ENCODE peak calls at places on chromosomes 7 and 10, in six cellular contexts. K is H9, C is IMR-90, I is H1, X is mesenchymal stem cell, H is mesendoderm. N is an unnamed sample.

GRCh38 chr7:76326646-76327233 is 24.3 kb downstream of the HSPB1 start:
- DNase-seq in X (peak), K (no peak), H (no peak), C (peak), I (no peak), N (no peak)

GRCh38 chr10:3935141-3935540 is 150.1 kb upstream of the KLF6 start:
- DNase-seq in I (no peak), X (no peak), H (no peak), C (peak), K (no peak), N (no peak)

GRCh38 chr7:118872568-118872967 is 648.1 kb downstream of the ANKRD7 start:
- DNase-seq in H (peak), X (peak), C (no peak), K (no peak), I (no peak), N (no peak)

GRCh38 chr10:28722065-28722803 is 44.9 kb downstream of the BAMBI start:
- DNase-seq in X (peak), I (peak), K (peak), C (peak), H (peak), N (peak)

GRCh38 chr10:96832721-96833219 is 672 bp downstream of the LCOR start:
- DNase-seq in X (peak), C (peak), I (no peak), H (no peak), K (peak), N (peak)

GRCh38 chr10:69961168-69961863 is 91.3 kb upstream of the MACROH2A2 start:
- DNase-seq in K (peak), C (no peak), I (no peak), H (peak), X (peak), N (no peak)

GRCh38 chr7:137953692-137954470 is 48.0 kb downstream of the CREB3L2 start:
- DNase-seq in C (peak), K (no peak), H (peak), I (no peak), X (peak), N (no peak)

GRCh38 chr10:103757531-103758293 is 97.7 kb downstream of the SH3PXD2A start:
- DNase-seq in C (peak), X (peak), K (peak), I (no peak), H (peak), N (no peak)

GRCh38 chr10:30215631-30216030 is 133.4 kb downstream of the MTPAP start:
- DNase-seq in I (no peak), H (peak), K (no peak), C (no peak), X (no peak), N (no peak)

GRCh38 chr7:50595538-50596102 is 30.4 kb upstream of the DDC start:
- DNase-seq in K (peak), X (peak), C (peak), I (no peak), H (peak), N (peak)

GRCh38 chr7:118080947-118081346 is 103.0 kb upstream of the LSM8 start:
- DNase-seq in I (peak), X (peak), C (peak), K (peak), H (peak), N (no peak)

GRCh38 chr7:131735151-131735550 is 178.7 kb upstream of the PODXL start:
- DNase-seq in I (no peak), K (no peak), X (no peak), C (no peak), H (no peak), N (no peak)

GRCh38 chr10:112977294-112977951 is 27.4 kb downstream of the TCF7L2 start:
- DNase-seq in H (no peak), I (no peak), K (no peak), X (no peak), C (no peak), N (no peak)

GRCh38 chr7:111274882-111275281 is 184.0 kb downstream of the LRRN3 start:
- DNase-seq in H (peak), X (peak), C (peak), K (no peak), I (no peak), N (no peak)

GRCh38 chr10:81874878-81875679 is at the start of gene NRG3:
- DNase-seq in H (peak), C (no peak), I (no peak), K (no peak), X (no peak), N (peak)

GRCh38 chr10:59099536-59099935 is 76.9 kb upstream of the PHYHIPL start:
- DNase-seq in C (no peak), X (no peak), I (no peak), H (no peak), K (no peak), N (no peak)

GRCh38 chr10:84424731-84425165 is 96.4 kb downstream of the CCSER2 start:
- DNase-seq in H (peak), X (peak), K (no peak), C (peak), I (no peak), N (no peak)

GRCh38 chr7:25619963-25620799 is 391.9 kb upstream of the NPVF start:
- DNase-seq in H (peak), C (no peak), I (no peak), X (peak), K (no peak), N (no peak)

GRCh38 chr7:32059289-32060045 is 10.7 kb downstream of the PDE1C start:
- DNase-seq in K (no peak), C (peak), X (peak), I (no peak), H (peak), N (no peak)

GRCh38 chr7:92461027-92462003 is 14.0 kb downstream of the GATAD1 start:
- DNase-seq in H (peak), I (no peak), K (peak), C (peak), X (peak), N (peak)

GRCh38 chr7:114472896-114473512 is 58.4 kb downstream of the FOXP2 start:
- DNase-seq in H (no peak), K (no peak), I (no peak), C (no peak), X (no peak), N (no peak)

DNA sequence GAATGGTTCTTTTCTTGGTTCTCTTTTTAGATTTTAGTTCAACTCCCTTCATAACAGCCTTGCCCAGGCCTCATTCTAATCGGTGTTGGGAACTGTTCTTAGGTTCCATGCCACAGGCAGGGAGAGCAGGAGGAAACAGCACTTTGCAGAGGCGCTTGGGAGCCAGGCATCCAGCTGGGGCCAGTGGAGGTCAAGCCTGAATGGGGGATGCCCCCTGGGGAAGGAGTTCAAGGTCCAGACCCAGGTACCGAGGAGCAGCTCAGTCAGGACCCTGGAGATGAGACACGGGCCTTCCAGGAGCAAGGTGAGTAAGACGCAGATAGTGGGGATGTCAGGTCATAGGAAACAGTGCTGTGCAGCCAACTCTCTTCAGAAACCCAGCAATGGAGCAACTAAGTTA is 4.5 kb downstream of the ZSCAN25 start:
- DNase-seq in I (no peak), H (no peak), X (no peak), K (no peak), C (no peak), N (no peak)
- H3K4ac ChIP-seq in I (no peak), H (no peak), X (no peak), K (no peak), C (no peak), N (no peak)

GRCh38 chr10:132162590-132163277 is 24.0 kb upstream of the DPYSL4 start:
- DNase-seq in I (no peak), K (no peak), X (no peak), C (no peak), H (no peak), N (no peak)
- H3K9ac ChIP-seq in I (no peak), K (no peak), X (no peak), C (no peak), H (no peak), N (peak)

GRCh38 chr10:42615419-42615818 is 23.0 kb downstream of the ZNF33B start:
- DNase-seq in I (no peak), K (no peak), H (no peak), X (no peak), C (no peak), N (no peak)

GRCh38 chr10:42609872-42610271 is 28.5 kb downstream of the ZNF33B start:
- DNase-seq in H (no peak), X (no peak), I (no peak), C (no peak), K (no peak), N (no peak)
- H3K4ac ChIP-seq in H (no peak), X (no peak), I (no peak), C (no peak), K (no peak), N (no peak)

DNA sequence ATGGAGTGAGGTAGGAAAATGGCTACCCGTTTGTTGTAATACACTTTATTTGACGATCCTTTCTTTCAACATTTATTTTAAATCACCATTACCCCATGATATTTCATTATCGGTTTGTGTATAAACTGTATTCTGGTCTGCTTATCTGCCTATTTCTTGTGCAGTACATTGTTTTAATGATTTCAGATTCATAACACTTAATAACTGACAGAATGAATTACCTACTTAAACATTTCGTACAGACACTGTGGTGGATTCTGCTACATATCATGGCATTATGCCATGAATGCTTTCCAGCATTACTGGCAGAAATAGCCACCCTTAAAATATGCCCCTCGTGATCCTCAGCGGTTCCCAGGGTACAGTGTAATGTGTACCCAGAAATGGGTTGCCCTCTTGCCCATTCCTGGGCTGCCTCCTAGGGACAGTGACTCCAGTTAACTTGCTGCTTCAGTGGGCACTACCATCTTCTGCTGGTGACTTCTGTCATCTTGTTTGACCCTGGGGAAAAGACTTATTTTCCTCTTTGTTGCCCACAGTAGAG is 74.5 kb downstream of the C1GALT1 start:
- DNase-seq in K (no peak), C (no peak), H (no peak), I (no peak), X (no peak), N (no peak)
- H3K9ac ChIP-seq in K (no peak), C (no peak), H (no peak), I (no peak), X (no peak), N (no peak)

GRCh38 chr10:60778214-60778977 is at the start of gene CDK1:
- DNase-seq in K (peak), X (peak), H (peak), C (peak), I (peak), N (peak)

GRCh38 chr10:60777696-60778213 is 523 bp upstream of the CDK1 start:
- DNase-seq in X (no peak), K (no peak), C (no peak), I (no peak), H (no peak), N (no peak)

GRCh38 chr10:60781678-60782077 is 3.4 kb downstream of the CDK1 start:
- DNase-seq in H (no peak), X (no peak), C (no peak), I (no peak), K (no peak), N (no peak)

GRCh38 chr10:60778978-60779668 is 845 bp downstream of the CDK1 start:
- DNase-seq in C (no peak), I (no peak), K (no peak), X (peak), H (no peak), N (no peak)
- H3K4ac ChIP-seq in C (peak), I (no peak), K (no peak), X (no peak), H (peak), N (no peak)

DNA sequence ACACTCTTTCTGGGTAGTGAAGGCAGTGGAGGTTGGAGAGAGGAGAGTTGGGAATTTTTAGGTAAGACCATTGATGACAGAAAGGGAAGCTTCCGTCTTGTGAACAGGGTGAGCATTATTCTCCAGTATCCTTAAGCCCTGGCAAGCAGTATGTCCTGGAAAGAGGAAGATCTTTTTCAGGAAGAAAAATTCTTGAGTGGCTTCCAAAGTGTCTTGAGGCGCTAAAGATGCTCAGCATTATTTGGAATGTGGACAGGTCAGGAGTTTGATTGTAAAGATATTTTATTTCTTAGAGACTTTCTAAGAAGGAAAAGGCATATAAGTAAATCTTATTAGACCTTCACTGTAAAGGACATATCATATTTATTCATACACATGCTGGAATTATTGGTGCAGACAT is 54.3 kb downstream of the ABCC2 start:
- DNase-seq in K (no peak), I (no peak), H (no peak), C (no peak), X (no peak), N (no peak)
- H3K9ac ChIP-seq in K (no peak), I (no peak), H (no peak), C (no peak), X (no peak), N (no peak)

GRCh38 chr10:6621536-6621935 is 41.5 kb upstream of the PRKCQ start:
- DNase-seq in I (no peak), X (peak), K (no peak), C (peak), H (peak), N (peak)

GRCh38 chr10:6625428-6625827 is 45.4 kb upstream of the PRKCQ start:
- DNase-seq in C (no peak), H (no peak), I (no peak), X (no peak), K (no peak), N (no peak)

GRCh38 chr10:6619663-6620062 is 39.6 kb upstream of the PRKCQ start:
- DNase-seq in C (no peak), I (no peak), H (no peak), X (no peak), K (no peak), N (no peak)

DNA sequence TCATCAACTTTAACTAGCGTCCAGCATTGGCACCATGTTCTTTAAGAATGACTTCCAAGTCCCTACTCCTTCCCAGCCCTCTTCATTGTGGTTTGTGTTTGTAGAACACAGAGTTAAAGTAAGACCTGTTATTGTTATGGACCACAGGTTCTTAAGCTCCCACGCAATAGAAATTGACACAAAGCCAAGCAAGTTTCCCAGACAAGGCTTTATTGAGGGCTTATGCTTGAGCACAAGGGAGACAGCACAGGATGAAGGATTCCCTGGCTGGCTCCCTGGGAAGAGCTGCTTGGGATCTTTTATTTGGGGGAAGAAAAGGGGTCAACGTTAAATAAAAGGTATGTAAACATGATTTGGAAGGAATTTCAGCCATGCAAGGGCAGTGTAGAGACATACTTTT is 44.3 kb upstream of the PRKCQ start:
- DNase-seq in X (no peak), I (no peak), C (no peak), H (no peak), K (no peak), N (no peak)
- H3K4ac ChIP-seq in X (no peak), I (no peak), C (no peak), H (no peak), K (no peak), N (no peak)

DNA sequence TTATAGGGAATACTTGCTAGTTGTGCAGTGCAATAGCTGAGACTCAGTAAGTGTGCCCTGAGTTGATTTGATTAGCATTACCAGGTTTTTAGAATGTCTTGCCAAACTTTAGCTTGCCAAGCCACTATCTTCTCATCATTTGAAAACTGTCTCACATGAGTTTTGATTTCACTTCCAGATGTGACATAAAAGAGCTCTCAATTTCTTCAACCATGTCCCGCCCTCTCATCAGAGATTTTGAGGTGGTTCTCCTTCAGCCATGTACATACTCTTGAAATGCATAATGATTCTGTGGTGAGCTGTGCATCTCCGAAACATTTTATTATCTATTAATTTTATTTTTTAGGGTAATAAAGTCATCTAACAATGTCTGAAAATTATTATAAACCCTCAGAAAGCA is 215.0 kb upstream of the SEMA3E start:
- DNase-seq in C (no peak), H (no peak), K (no peak), X (no peak), I (no peak), N (no peak)
- H3K9ac ChIP-seq in C (no peak), H (no peak), K (no peak), X (no peak), I (no peak), N (no peak)

GRCh38 chr10:95264227-95265051 is 26.4 kb downstream of the PDLIM1 start:
- DNase-seq in C (no peak), K (peak), X (no peak), H (peak), I (peak), N (no peak)
- H3K4ac ChIP-seq in C (no peak), K (no peak), X (no peak), H (peak), I (peak), N (no peak)

DNA sequence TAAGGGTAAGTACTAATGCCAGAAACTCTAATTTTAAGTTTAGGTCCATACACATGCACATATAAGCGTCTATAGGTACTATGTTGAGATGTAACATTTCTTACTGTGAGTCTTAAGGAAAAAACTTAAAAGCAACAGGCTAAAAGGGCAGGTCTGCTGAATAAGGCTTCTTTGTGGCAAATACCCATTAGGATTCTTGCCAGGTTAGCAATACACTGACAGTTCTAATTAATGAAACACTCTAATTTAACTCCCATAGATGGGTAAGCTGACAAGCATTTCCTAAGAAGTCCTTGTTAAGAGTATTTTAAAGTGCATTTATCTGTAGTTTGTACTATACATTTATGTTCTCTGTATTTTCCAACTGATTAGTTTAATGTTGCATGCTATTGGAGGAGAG is 14.0 kb downstream of the SCRN1 start:
- DNase-seq in K (no peak), I (no peak), X (no peak), H (no peak), C (no peak), N (no peak)
- H3K9ac ChIP-seq in K (no peak), I (no peak), X (peak), H (no peak), C (no peak), N (no peak)